ENCODE peak calls at places on chromosomes 7 and 10, in ten cellular contexts. One of them, this sample, is unnamed.

GRCh38 chr10:3852147-3852904 is 67.3 kb upstream of the KLF6 start:
- DNase-seq in aorta: peak; percentile 85
- DNase-seq in CD4-positive, CD25-positive, alpha-beta regulatory T cell: peak; percentile 83
- DNase-seq in CD4-positive, alpha-beta memory T cell: peak; percentile 72
- DNase-seq in tibial artery: peak; percentile 90
- DNase-seq in H1: peak; percentile 17
- DNase-seq in cardiac muscle cell: peak; percentile 96
- DNase-seq in uterus: peak; percentile 82
- DNase-seq in fibroblast of mammary gland: peak; percentile 99
- DNase-seq in suprapubic skin: peak; percentile 91
- DNase-seq in this sample: peak; percentile 80

GRCh38 chr10:2874963-2875362 is 192.4 kb upstream of the PFKP start:
- DNase-seq in aorta: no peak
- DNase-seq in CD4-positive, CD25-positive, alpha-beta regulatory T cell: no peak
- DNase-seq in CD4-positive, alpha-beta memory T cell: no peak
- DNase-seq in tibial artery: no peak
- DNase-seq in H1: no peak
- DNase-seq in cardiac muscle cell: no peak
- DNase-seq in uterus: no peak
- DNase-seq in fibroblast of mammary gland: no peak
- DNase-seq in suprapubic skin: no peak
- DNase-seq in this sample: no peak

GRCh38 chr10:93947055-93947454 is 46.7 kb upstream of the PLCE1 start:
- DNase-seq in aorta: no peak
- DNase-seq in CD4-positive, CD25-positive, alpha-beta regulatory T cell: no peak
- DNase-seq in CD4-positive, alpha-beta memory T cell: no peak
- DNase-seq in tibial artery: no peak
- DNase-seq in H1: no peak
- DNase-seq in cardiac muscle cell: peak; percentile 82
- DNase-seq in uterus: no peak
- DNase-seq in fibroblast of mammary gland: peak; percentile 45
- DNase-seq in suprapubic skin: no peak
- DNase-seq in this sample: no peak

GRCh38 chr10:122112625-122113160 is 123.7 kb downstream of the TACC2 start:
- DNase-seq in aorta: peak; percentile 95
- DNase-seq in CD4-positive, CD25-positive, alpha-beta regulatory T cell: no peak
- DNase-seq in CD4-positive, alpha-beta memory T cell: no peak
- DNase-seq in tibial artery: peak; percentile 96
- DNase-seq in H1: peak; percentile 58
- DNase-seq in cardiac muscle cell: peak; percentile 97
- DNase-seq in uterus: peak; percentile 88
- DNase-seq in fibroblast of mammary gland: peak; percentile 95
- DNase-seq in suprapubic skin: peak; percentile 88
- DNase-seq in this sample: peak; percentile 14

GRCh38 chr7:121303422-121304171 is 25.2 kb upstream of the WNT16 start:
- DNase-seq in aorta: no peak
- DNase-seq in CD4-positive, CD25-positive, alpha-beta regulatory T cell: no peak
- DNase-seq in CD4-positive, alpha-beta memory T cell: no peak
- DNase-seq in tibial artery: no peak
- DNase-seq in H1: no peak
- DNase-seq in cardiac muscle cell: no peak
- DNase-seq in uterus: no peak
- DNase-seq in fibroblast of mammary gland: no peak
- DNase-seq in suprapubic skin: no peak
- DNase-seq in this sample: no peak

GRCh38 chr10:23172846-23173548 is 19.1 kb upstream of the PTF1A start:
- DNase-seq in aorta: no peak
- DNase-seq in CD4-positive, CD25-positive, alpha-beta regulatory T cell: no peak
- DNase-seq in CD4-positive, alpha-beta memory T cell: no peak
- DNase-seq in tibial artery: no peak
- DNase-seq in H1: no peak
- DNase-seq in cardiac muscle cell: no peak
- DNase-seq in uterus: no peak
- DNase-seq in fibroblast of mammary gland: no peak
- DNase-seq in suprapubic skin: no peak
- DNase-seq in this sample: peak; percentile 27

GRCh38 chr10:129952771-129953489 is 11.1 kb downstream of the EBF3 start:
- DNase-seq in aorta: no peak
- DNase-seq in CD4-positive, CD25-positive, alpha-beta regulatory T cell: no peak
- DNase-seq in CD4-positive, alpha-beta memory T cell: no peak
- DNase-seq in tibial artery: peak; percentile 25
- DNase-seq in H1: no peak
- DNase-seq in cardiac muscle cell: peak; percentile 74
- DNase-seq in uterus: no peak
- DNase-seq in fibroblast of mammary gland: peak; percentile 74
- DNase-seq in suprapubic skin: no peak
- DNase-seq in this sample: no peak

GRCh38 chr10:110708776-110709443 is 64.8 kb downstream of the RBM20 start:
- DNase-seq in aorta: no peak
- DNase-seq in CD4-positive, CD25-positive, alpha-beta regulatory T cell: no peak
- DNase-seq in CD4-positive, alpha-beta memory T cell: no peak
- DNase-seq in tibial artery: no peak
- DNase-seq in H1: no peak
- DNase-seq in cardiac muscle cell: no peak
- DNase-seq in uterus: no peak
- DNase-seq in fibroblast of mammary gland: no peak
- DNase-seq in suprapubic skin: no peak
- DNase-seq in this sample: no peak

GRCh38 chr10:98158576-98158975 is 24.1 kb downstream of the R3HCC1L start:
- DNase-seq in aorta: no peak
- DNase-seq in CD4-positive, CD25-positive, alpha-beta regulatory T cell: no peak
- DNase-seq in CD4-positive, alpha-beta memory T cell: no peak
- DNase-seq in tibial artery: no peak
- DNase-seq in H1: no peak
- DNase-seq in cardiac muscle cell: no peak
- DNase-seq in uterus: no peak
- DNase-seq in fibroblast of mammary gland: no peak
- DNase-seq in suprapubic skin: no peak
- DNase-seq in this sample: no peak

GRCh38 chr7:112572669-112573301 is 92.0 kb downstream of the LSMEM1 start:
- DNase-seq in aorta: no peak
- DNase-seq in CD4-positive, CD25-positive, alpha-beta regulatory T cell: no peak
- DNase-seq in CD4-positive, alpha-beta memory T cell: no peak
- DNase-seq in tibial artery: no peak
- DNase-seq in H1: no peak
- DNase-seq in cardiac muscle cell: no peak
- DNase-seq in uterus: no peak
- DNase-seq in fibroblast of mammary gland: no peak
- DNase-seq in suprapubic skin: no peak
- DNase-seq in this sample: no peak

DNA sequence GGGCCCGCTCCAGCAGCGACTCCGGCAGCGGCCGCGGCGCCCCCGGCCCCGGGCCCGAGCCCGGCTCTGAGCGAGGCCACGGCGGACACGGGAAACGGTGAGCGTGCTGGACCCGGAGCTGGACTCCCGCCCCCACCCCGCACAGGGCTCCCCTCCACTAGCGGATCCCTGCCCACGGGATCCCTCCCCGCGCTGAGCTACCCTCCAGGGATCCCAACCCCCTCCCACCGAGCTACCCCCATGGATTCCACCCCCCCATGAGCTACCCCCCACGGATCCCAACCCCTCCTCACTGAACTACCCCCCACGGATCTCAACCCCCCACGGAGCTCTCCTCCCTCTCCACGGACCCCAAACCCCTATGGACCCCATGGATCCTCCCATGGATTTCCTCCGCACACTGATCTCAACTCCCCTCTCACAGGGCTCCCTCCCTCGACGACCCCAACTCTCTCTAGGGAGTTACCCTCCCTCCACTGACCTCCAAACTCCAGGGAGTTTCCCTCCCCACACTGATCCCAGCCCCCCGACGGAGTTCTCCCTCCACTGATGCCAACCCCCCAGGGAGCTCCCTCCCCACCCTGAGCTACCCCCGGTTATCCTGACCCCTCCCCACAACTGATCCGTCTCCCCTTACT is 20.6 kb upstream of the HSPB1 start:
- DNase-seq in aorta: peak; percentile 76
- DNase-seq in CD4-positive, CD25-positive, alpha-beta regulatory T cell: no peak
- DNase-seq in CD4-positive, alpha-beta memory T cell: no peak
- DNase-seq in tibial artery: no peak
- DNase-seq in H1: no peak
- DNase-seq in cardiac muscle cell: no peak
- DNase-seq in uterus: no peak
- DNase-seq in fibroblast of mammary gland: no peak
- DNase-seq in suprapubic skin: no peak
- DNase-seq in this sample: no peak
- H3K4me3 ChIP-seq in aorta: peak overlapping the region; percentile 35
- H3K4me3 ChIP-seq in CD4-positive, CD25-positive, alpha-beta regulatory T cell: no peak overlapping the region
- H3K4me3 ChIP-seq in CD4-positive, alpha-beta memory T cell: peak overlapping the region; percentile 14
- H3K4me3 ChIP-seq in tibial artery: peak overlapping the region; percentile 43
- H3K4me3 ChIP-seq in H1: peak overlapping the region; percentile 95
- H3K4me3 ChIP-seq in cardiac muscle cell: peak overlapping the region; percentile 31
- H3K4me3 ChIP-seq in uterus: peak overlapping the region; percentile 31
- H3K4me3 ChIP-seq in fibroblast of mammary gland: peak overlapping the region; percentile 27
- H3K4me3 ChIP-seq in suprapubic skin: peak overlapping the region; percentile 70
- H3K4me3 ChIP-seq in this sample: peak overlapping the region; percentile 57

DNA sequence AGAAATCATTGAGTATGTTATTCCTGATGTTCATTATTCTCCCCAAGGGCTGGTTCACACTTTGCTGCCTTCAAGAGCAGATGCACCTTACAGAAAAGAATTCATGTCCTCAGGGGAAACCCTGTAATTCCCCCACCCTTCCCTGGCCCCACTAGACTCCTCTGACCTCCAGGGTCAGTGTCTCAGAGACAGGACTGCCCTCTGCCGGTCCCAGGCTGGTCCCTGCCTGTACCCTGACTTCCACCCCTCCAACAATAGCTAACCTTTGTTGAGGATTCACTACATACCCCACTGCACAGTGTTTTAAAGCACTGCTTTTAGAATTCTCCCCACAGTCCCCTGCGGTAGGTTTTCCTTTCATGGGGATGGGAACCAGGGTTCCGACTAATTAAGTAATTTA is 4.4 kb upstream of the SEPHS1 start:
- DNase-seq in aorta: no peak
- DNase-seq in CD4-positive, CD25-positive, alpha-beta regulatory T cell: no peak
- DNase-seq in CD4-positive, alpha-beta memory T cell: no peak
- DNase-seq in tibial artery: no peak
- DNase-seq in H1: peak; percentile 34
- DNase-seq in cardiac muscle cell: no peak
- DNase-seq in uterus: no peak
- DNase-seq in fibroblast of mammary gland: no peak
- DNase-seq in suprapubic skin: no peak
- DNase-seq in this sample: no peak
- H3K4me3 ChIP-seq in aorta: no peak overlapping the region
- H3K4me3 ChIP-seq in CD4-positive, CD25-positive, alpha-beta regulatory T cell: no peak overlapping the region
- H3K4me3 ChIP-seq in CD4-positive, alpha-beta memory T cell: no peak overlapping the region
- H3K4me3 ChIP-seq in tibial artery: no peak overlapping the region
- H3K4me3 ChIP-seq in H1: peak overlapping the region; percentile 76
- H3K4me3 ChIP-seq in cardiac muscle cell: no peak overlapping the region
- H3K4me3 ChIP-seq in uterus: no peak overlapping the region
- H3K4me3 ChIP-seq in fibroblast of mammary gland: no peak overlapping the region
- H3K4me3 ChIP-seq in suprapubic skin: no peak overlapping the region
- H3K4me3 ChIP-seq in this sample: no peak overlapping the region

GRCh38 chr10:5840314-5841307 is 27.4 kb upstream of the GDI2 start:
- DNase-seq in aorta: peak; percentile 72
- DNase-seq in CD4-positive, CD25-positive, alpha-beta regulatory T cell: no peak
- DNase-seq in CD4-positive, alpha-beta memory T cell: no peak
- DNase-seq in tibial artery: no peak
- DNase-seq in H1: no peak
- DNase-seq in cardiac muscle cell: peak; percentile 78
- DNase-seq in uterus: no peak
- DNase-seq in fibroblast of mammary gland: peak; percentile 71
- DNase-seq in suprapubic skin: no peak
- DNase-seq in this sample: no peak
- H3K4me3 ChIP-seq in aorta: no peak overlapping the region
- H3K4me3 ChIP-seq in CD4-positive, CD25-positive, alpha-beta regulatory T cell: no peak overlapping the region
- H3K4me3 ChIP-seq in CD4-positive, alpha-beta memory T cell: no peak overlapping the region
- H3K4me3 ChIP-seq in tibial artery: no peak overlapping the region
- H3K4me3 ChIP-seq in H1: no peak overlapping the region
- H3K4me3 ChIP-seq in cardiac muscle cell: no peak overlapping the region
- H3K4me3 ChIP-seq in uterus: no peak overlapping the region
- H3K4me3 ChIP-seq in fibroblast of mammary gland: no peak overlapping the region
- H3K4me3 ChIP-seq in suprapubic skin: no peak overlapping the region
- H3K4me3 ChIP-seq in this sample: no peak overlapping the region

GRCh38 chr7:25849361-25850184 is 302.4 kb upstream of the NFE2L3 start:
- DNase-seq in aorta: no peak
- DNase-seq in CD4-positive, CD25-positive, alpha-beta regulatory T cell: no peak
- DNase-seq in CD4-positive, alpha-beta memory T cell: no peak
- DNase-seq in tibial artery: peak; percentile 80
- DNase-seq in H1: no peak
- DNase-seq in cardiac muscle cell: peak; percentile 97
- DNase-seq in uterus: peak; percentile 69
- DNase-seq in fibroblast of mammary gland: peak; percentile 98
- DNase-seq in suprapubic skin: peak; percentile 71
- DNase-seq in this sample: no peak
- H3K4me3 ChIP-seq in aorta: no peak overlapping the region
- H3K4me3 ChIP-seq in CD4-positive, CD25-positive, alpha-beta regulatory T cell: no peak overlapping the region
- H3K4me3 ChIP-seq in CD4-positive, alpha-beta memory T cell: no peak overlapping the region
- H3K4me3 ChIP-seq in tibial artery: no peak overlapping the region
- H3K4me3 ChIP-seq in H1: no peak overlapping the region
- H3K4me3 ChIP-seq in cardiac muscle cell: no peak overlapping the region
- H3K4me3 ChIP-seq in uterus: no peak overlapping the region
- H3K4me3 ChIP-seq in fibroblast of mammary gland: no peak overlapping the region
- H3K4me3 ChIP-seq in suprapubic skin: no peak overlapping the region
- H3K4me3 ChIP-seq in this sample: no peak overlapping the region

GRCh38 chr7:100888529-100888987 is 957 bp downstream of the UFSP1 start:
- DNase-seq in aorta: no peak
- DNase-seq in CD4-positive, CD25-positive, alpha-beta regulatory T cell: no peak
- DNase-seq in CD4-positive, alpha-beta memory T cell: no peak
- DNase-seq in tibial artery: no peak
- DNase-seq in H1: no peak
- DNase-seq in cardiac muscle cell: no peak
- DNase-seq in uterus: no peak
- DNase-seq in fibroblast of mammary gland: no peak
- DNase-seq in suprapubic skin: no peak
- DNase-seq in this sample: peak; percentile 24
- H3K4me3 ChIP-seq in aorta: no peak overlapping the region
- H3K4me3 ChIP-seq in CD4-positive, CD25-positive, alpha-beta regulatory T cell: peak overlapping the region; percentile 31
- H3K4me3 ChIP-seq in CD4-positive, alpha-beta memory T cell: peak overlapping the region; percentile 63
- H3K4me3 ChIP-seq in tibial artery: peak overlapping the region; percentile 59
- H3K4me3 ChIP-seq in H1: peak overlapping the region; percentile 91
- H3K4me3 ChIP-seq in cardiac muscle cell: peak overlapping the region; percentile 54
- H3K4me3 ChIP-seq in uterus: peak overlapping the region; percentile 71
- H3K4me3 ChIP-seq in fibroblast of mammary gland: peak overlapping the region; percentile 55
- H3K4me3 ChIP-seq in suprapubic skin: peak overlapping the region; percentile 67
- H3K4me3 ChIP-seq in this sample: peak overlapping the region; percentile 56

DNA sequence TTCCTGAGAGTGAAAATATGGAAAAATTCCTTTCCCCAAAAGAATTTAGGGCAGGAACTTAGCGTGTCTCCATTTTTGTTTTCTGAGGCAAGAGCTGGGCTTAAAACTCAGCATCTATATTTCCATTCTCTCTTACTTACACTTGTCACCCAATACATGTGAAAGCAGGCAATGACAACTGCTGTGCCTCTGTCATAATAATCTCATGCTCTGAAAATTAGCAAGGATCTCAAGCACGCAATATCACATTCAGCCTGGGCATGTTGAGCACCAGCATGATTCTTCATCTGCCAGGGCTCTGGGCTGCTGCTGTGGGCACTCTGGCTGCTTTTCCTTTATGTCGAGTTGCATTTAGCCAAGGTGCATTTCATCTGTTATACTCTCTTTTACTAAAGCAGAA is 255.5 kb downstream of the SNX10 start:
- DNase-seq in aorta: no peak
- DNase-seq in CD4-positive, CD25-positive, alpha-beta regulatory T cell: no peak
- DNase-seq in CD4-positive, alpha-beta memory T cell: no peak
- DNase-seq in tibial artery: no peak
- DNase-seq in H1: no peak
- DNase-seq in cardiac muscle cell: no peak
- DNase-seq in uterus: no peak
- DNase-seq in fibroblast of mammary gland: no peak
- DNase-seq in suprapubic skin: no peak
- DNase-seq in this sample: no peak
- H3K4me3 ChIP-seq in aorta: no peak overlapping the region
- H3K4me3 ChIP-seq in CD4-positive, CD25-positive, alpha-beta regulatory T cell: no peak overlapping the region
- H3K4me3 ChIP-seq in CD4-positive, alpha-beta memory T cell: no peak overlapping the region
- H3K4me3 ChIP-seq in tibial artery: no peak overlapping the region
- H3K4me3 ChIP-seq in H1: no peak overlapping the region
- H3K4me3 ChIP-seq in cardiac muscle cell: no peak overlapping the region
- H3K4me3 ChIP-seq in uterus: no peak overlapping the region
- H3K4me3 ChIP-seq in fibroblast of mammary gland: no peak overlapping the region
- H3K4me3 ChIP-seq in suprapubic skin: no peak overlapping the region
- H3K4me3 ChIP-seq in this sample: no peak overlapping the region